ENCODE peak calls at places on chromosomes 1 and 21, in eight cellular contexts. D is fibroblast of lung, K is PC-3, O is neuronal stem cell, T is MM.1S, P is DND-41, V is SK-N-SH, M is GM23338. E is an unnamed sample.

GRCh38 chr1:119294728-119295127 is 73.9 kb upstream of the HAO2 start:
- DNase-seq in D (no peak), K (no peak), O (no peak), T (peak), P (peak), V (no peak), M (peak), E (no peak)

GRCh38 chr1:180182721-180183311 is 28.1 kb downstream of the QSOX1 start:
- DNase-seq in D (no peak), K (no peak), O (no peak), T (no peak), P (no peak), V (no peak), M (no peak), E (no peak)

GRCh38 chr1:48047116-48047515 is 49.9 kb upstream of the TRABD2B start:
- DNase-seq in D (no peak), K (no peak), O (no peak), T (no peak), P (no peak), V (no peak), M (no peak), E (no peak)

GRCh38 chr1:26401891-26402290 is 8.7 kb upstream of the LIN28A start:
- DNase-seq in D (no peak), K (no peak), O (no peak), T (no peak), P (no peak), V (no peak), M (no peak), E (no peak)

GRCh38 chr21:39676054-39676771 is 63.5 kb downstream of the B3GALT5 start:
- DNase-seq in D (no peak), K (peak), O (no peak), T (peak), P (no peak), V (peak), M (no peak), E (no peak)

GRCh38 chr1:1858382-1859086 is 32.4 kb downstream of the GNB1 start:
- DNase-seq in D (peak), K (peak), O (peak), T (no peak), P (peak), V (peak), M (peak), E (no peak)

GRCh38 chr1:23629728-23630290 is 61.8 kb upstream of the RPL11 start:
- DNase-seq in D (no peak), K (no peak), O (no peak), T (no peak), P (no peak), V (no peak), M (no peak), E (peak)

GRCh38 chr1:231387770-231388669 is 34.1 kb downstream of the EGLN1 start:
- DNase-seq in D (peak), K (peak), O (no peak), T (no peak), P (no peak), V (no peak), M (no peak), E (no peak)

GRCh38 chr1:221164029-221164428 is 284.8 kb downstream of the HLX start:
- DNase-seq in D (peak), K (peak), O (no peak), T (no peak), P (no peak), V (no peak), M (no peak), E (no peak)

GRCh38 chr1:246577720-246578106 is 11.5 kb downstream of the CNST start:
- DNase-seq in D (no peak), K (no peak), O (no peak), T (peak), P (no peak), V (no peak), M (no peak), E (no peak)

GRCh38 chr1:208374391-208374941 is 130.3 kb upstream of the PLXNA2 start:
- DNase-seq in D (no peak), K (no peak), O (no peak), T (no peak), P (no peak), V (no peak), M (no peak), E (no peak)

GRCh38 chr1:101044749-101045148 is 19.2 kb upstream of the DPH5 start:
- DNase-seq in D (no peak), K (no peak), O (no peak), T (no peak), P (no peak), V (no peak), M (no peak), E (no peak)

GRCh38 chr1:157124855-157125254 is 13.3 kb downstream of the ETV3 start:
- DNase-seq in D (no peak), K (no peak), O (no peak), T (no peak), P (no peak), V (no peak), M (no peak), E (peak)

GRCh38 chr1:6447016-6447817 is 18.8 kb downstream of the TNFRSF25 start:
- DNase-seq in D (no peak), K (no peak), O (peak), T (no peak), P (no peak), V (no peak), M (peak), E (no peak)

GRCh38 chr1:239976130-239976968 is 115.3 kb upstream of the FMN2 start:
- DNase-seq in D (peak), K (peak), O (peak), T (peak), P (peak), V (peak), M (peak), E (peak)

GRCh38 chr1:223233410-223234163 is 90.5 kb upstream of the TLR5 start:
- DNase-seq in D (peak), K (peak), O (no peak), T (no peak), P (no peak), V (no peak), M (no peak), E (no peak)

GRCh38 chr1:25524568-25525359 is 18.6 kb upstream of the LDLRAP1 start:
- DNase-seq in D (no peak), K (no peak), O (no peak), T (no peak), P (no peak), V (no peak), M (no peak), E (no peak)

GRCh38 chr1:84890581-84890980 is 2.4 kb downstream of the LPAR3 start:
- DNase-seq in D (no peak), K (no peak), O (no peak), T (no peak), P (no peak), V (no peak), M (no peak), E (no peak)

GRCh38 chr21:32257952-32258785 is 20.7 kb downstream of the MIS18A start:
- DNase-seq in D (peak), K (peak), O (peak), T (peak), P (peak), V (peak), M (peak), E (peak)

GRCh38 chr1:181064702-181065101 is 23.8 kb upstream of the IER5 start:
- DNase-seq in D (no peak), K (no peak), O (no peak), T (no peak), P (no peak), V (no peak), M (no peak), E (no peak)

GRCh38 chr1:75733661-75734060 is 9.2 kb downstream of the ACADM start:
- DNase-seq in D (no peak), K (no peak), O (no peak), T (no peak), P (no peak), V (no peak), M (no peak), E (no peak)

GRCh38 chr1:121516279-121516967 is 331.6 kb downstream of the SRGAP2C start:
- DNase-seq in D (no peak), K (no peak), O (no peak), T (peak), P (peak), V (no peak), M (no peak), E (peak)

GRCh38 chr21:42061866-42062542 is 9.1 kb upstream of the UMODL1 start:
- DNase-seq in D (no peak), K (no peak), O (no peak), T (peak), P (peak), V (no peak), M (peak), E (peak)

GRCh38 chr1:81912383-81912782 is 111.6 kb downstream of the ADGRL2 start:
- DNase-seq in D (no peak), K (peak), O (no peak), T (no peak), P (no peak), V (no peak), M (no peak), E (no peak)

GRCh38 chr1:103208844-103209243 is 100.5 kb upstream of the COL11A1 start:
- DNase-seq in D (no peak), K (no peak), O (no peak), T (no peak), P (no peak), V (no peak), M (no peak), E (no peak)

GRCh38 chr1:103211073-103211472 is 102.8 kb upstream of the COL11A1 start:
- DNase-seq in D (peak), K (no peak), O (no peak), T (no peak), P (no peak), V (no peak), M (no peak), E (no peak)
- H3K4me3 ChIP-seq in D (no peak), K (no peak), O (no peak), T (no peak), P (no peak), V (no peak), M (no peak), E (no peak)

GRCh38 chr1:94119796-94120590 is 955 bp downstream of the ABCA4 start:
- DNase-seq in D (no peak), K (no peak), O (no peak), T (no peak), P (no peak), V (no peak), M (no peak), E (no peak)
- H2AFZ ChIP-seq in D (no peak), K (no peak), O (no peak), T (no peak), P (no peak), V (no peak), M (peak), E (no peak)

GRCh38 chr1:83499998-83500397 is 498.9 kb downstream of the TTLL7 start:
- DNase-seq in D (no peak), K (no peak), O (no peak), T (no peak), P (no peak), V (no peak), M (no peak), E (no peak)
- H3K27ac ChIP-seq in D (no peak), K (no peak), O (no peak), T (no peak), P (no peak), V (no peak), M (no peak), E (no peak)

GRCh38 chr21:36874665-36875064 is 91.8 kb downstream of the HLCS start:
- DNase-seq in D (no peak), K (no peak), O (no peak), T (no peak), P (no peak), V (no peak), M (no peak), E (no peak)
- H3K4me3 ChIP-seq in D (no peak), K (no peak), O (no peak), T (no peak), P (no peak), V (no peak), M (no peak), E (no peak)

GRCh38 chr1:109825774-109826173 is 62.1 kb upstream of the EPS8L3 start:
- DNase-seq in D (no peak), K (no peak), O (no peak), T (no peak), P (no peak), V (no peak), M (no peak), E (no peak)

GRCh38 chr1:109822749-109823542 is 59.2 kb upstream of the EPS8L3 start:
- DNase-seq in D (no peak), K (no peak), O (no peak), T (no peak), P (no peak), V (no peak), M (no peak), E (no peak)

GRCh38 chr1:109826446-109826845 is 62.7 kb upstream of the EPS8L3 start:
- DNase-seq in D (no peak), K (no peak), O (no peak), T (no peak), P (no peak), V (no peak), M (no peak), E (no peak)

GRCh38 chr1:109823543-109824348 is 60.0 kb upstream of the EPS8L3 start:
- DNase-seq in D (peak), K (peak), O (no peak), T (no peak), P (no peak), V (no peak), M (no peak), E (no peak)

GRCh38 chr1:109824349-109825115 is 60.8 kb upstream of the EPS8L3 start:
- DNase-seq in D (no peak), K (no peak), O (no peak), T (no peak), P (no peak), V (no peak), M (no peak), E (no peak)
- H2AFZ ChIP-seq in D (no peak), K (peak), O (no peak), T (no peak), P (no peak), V (no peak), M (peak), E (no peak)

DNA sequence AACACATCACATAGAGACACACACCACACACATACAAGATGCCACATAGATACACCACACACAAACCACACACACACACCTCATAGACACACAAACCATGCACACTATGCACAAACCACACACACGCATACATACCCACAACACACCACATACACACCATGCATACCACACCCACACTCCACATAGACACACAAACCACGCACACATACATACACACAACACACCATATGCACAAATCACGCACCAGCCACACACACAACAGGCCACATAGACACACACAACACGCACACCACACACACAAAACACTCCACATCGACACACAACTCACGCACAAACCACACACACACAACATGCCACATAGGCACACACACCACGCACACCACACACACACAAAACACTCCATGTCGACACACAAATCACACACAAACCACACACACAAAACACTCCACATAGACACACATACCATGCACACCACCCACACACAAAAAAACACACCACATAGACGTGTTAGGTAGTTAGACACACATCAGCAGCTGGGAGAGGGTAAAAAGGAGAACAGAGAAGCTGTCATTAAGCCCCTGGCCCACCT is 49.5 kb upstream of the SLC19A1 start:
- DNase-seq in D (no peak), K (no peak), O (no peak), T (no peak), P (no peak), V (no peak), M (no peak), E (no peak)
- H3K27ac ChIP-seq in D (no peak), K (no peak), O (no peak), T (no peak), P (no peak), V (no peak), M (no peak), E (no peak)

GRCh38 chr1:204419064-204419403 is 7.4 kb upstream of the PPP1R15B start:
- DNase-seq in D (no peak), K (peak), O (no peak), T (no peak), P (no peak), V (no peak), M (no peak), E (no peak)

GRCh38 chr1:204418174-204419063 is 6.8 kb upstream of the PPP1R15B start:
- DNase-seq in D (peak), K (peak), O (no peak), T (no peak), P (no peak), V (no peak), M (no peak), E (no peak)

GRCh38 chr1:204416589-204417230 is 5.1 kb upstream of the PPP1R15B start:
- DNase-seq in D (no peak), K (no peak), O (no peak), T (no peak), P (no peak), V (no peak), M (no peak), E (no peak)

GRCh38 chr1:204415351-204415750 is 3.7 kb upstream of the PPP1R15B start:
- DNase-seq in D (no peak), K (no peak), O (no peak), T (no peak), P (no peak), V (no peak), M (no peak), E (no peak)

GRCh38 chr1:204417231-204417997 is 5.8 kb upstream of the PPP1R15B start:
- DNase-seq in D (peak), K (peak), O (no peak), T (no peak), P (no peak), V (peak), M (no peak), E (no peak)
- H3K4me3 ChIP-seq in D (peak), K (peak), O (no peak), T (no peak), P (no peak), V (peak), M (no peak), E (no peak)

DNA sequence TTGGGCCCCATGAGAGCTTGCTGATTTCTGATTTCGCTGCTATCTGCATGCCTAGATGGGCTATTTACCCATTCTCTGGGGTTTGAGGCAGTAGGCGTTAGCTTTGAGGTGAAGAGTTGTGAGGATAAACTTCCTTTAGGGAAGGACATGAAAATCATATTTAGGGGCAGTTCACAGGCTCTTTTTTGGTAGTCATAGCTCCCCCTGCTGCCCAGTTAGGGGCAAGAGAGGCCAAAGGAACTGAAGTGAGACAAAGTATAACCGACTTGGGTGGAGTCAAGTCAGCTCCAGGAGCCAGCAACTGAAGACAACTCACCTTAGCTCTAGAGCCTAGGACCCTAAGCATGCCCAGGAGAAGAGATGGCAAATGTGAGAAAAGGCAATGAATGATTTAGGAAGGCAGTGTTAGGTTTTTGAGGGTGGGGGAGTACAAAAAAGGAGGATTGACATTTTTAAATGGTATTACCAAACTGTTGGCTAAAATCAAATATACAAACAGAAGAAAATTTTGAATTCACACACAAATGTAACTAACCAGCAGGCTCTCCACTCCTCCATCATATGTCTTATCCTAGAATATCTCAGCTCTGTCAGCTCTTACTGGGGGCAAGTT is 625.2 kb downstream of the LMO4 start:
- DNase-seq in D (peak), K (peak), O (peak), T (peak), P (peak), V (peak), M (peak), E (peak)
- H2AFZ ChIP-seq in D (no peak), K (peak), O (no peak), T (peak), P (no peak), V (peak), M (peak), E (no peak)

GRCh38 chr1:151546006-151546925 is 6.2 kb downstream of the TUFT1 start:
- DNase-seq in D (no peak), K (no peak), O (no peak), T (peak), P (no peak), V (no peak), M (no peak), E (no peak)
- H3K27ac ChIP-seq in D (peak), K (peak), O (peak), T (no peak), P (no peak), V (peak), M (peak), E (no peak)

GRCh38 chr21:14533555-14534400 is 12.3 kb downstream of the SAMSN1 start:
- DNase-seq in D (peak), K (peak), O (no peak), T (no peak), P (no peak), V (no peak), M (no peak), E (no peak)
- H3K4me3 ChIP-seq in D (no peak), K (no peak), O (no peak), T (no peak), P (no peak), V (no peak), M (no peak), E (no peak)

E was measured in Karpas-422.